ENCODE peak calls at places on chromosomes 13 and 19, in eight cellular contexts. Q is IMR-90; A is stimulated activated CD4-positive, alpha-beta T cell treated with anti-CD3 and anti-CD28 coated beads, Interleukin-4, amount 100 ng/mL, for 24 hours; Z is activated CD4-positive, alpha-beta T cell treated with anti-CD3 and anti-CD28 coated beads for 4 hours; X is DMS153; D is heart left ventricle; N is mesothelial cell of epicardium; G is HCEC 1CT. M is an unnamed sample.

GRCh38 chr19:35257113-35257461 is 8.3 kb downstream of the LSR start:
- DNase-seq in A (no peak), G (no peak), Q (no peak), Z (no peak), D (no peak), X (no peak), N (no peak), M (no peak)

GRCh38 chr19:46303702-46304397 is 7.0 kb downstream of the HIF3A start:
- DNase-seq in A (no peak), X (no peak), Q (no peak), N (peak), G (peak), D (peak), Z (peak), M (no peak)

GRCh38 chr13:82850644-82851043 is 1031.6 kb downstream of the SLITRK1 start:
- DNase-seq in A (no peak), Q (no peak), X (no peak), D (no peak), G (no peak), Z (no peak), N (no peak), M (no peak)

GRCh38 chr19:18650048-18650435 is 13.2 kb downstream of the KLHL26 start:
- DNase-seq in A (no peak), Z (no peak), N (no peak), D (peak), X (no peak), Q (peak), G (no peak), M (peak)

GRCh38 chr19:38190061-38190460 is 34.0 kb downstream of the DPF1 start:
- DNase-seq in Z (no peak), Q (no peak), G (no peak), X (no peak), A (peak), N (no peak), D (no peak), M (no peak)

GRCh38 chr19:1575323-1576241 is 7.5 kb upstream of the MEX3D start:
- DNase-seq in N (no peak), D (no peak), G (no peak), X (no peak), A (no peak), Z (no peak), Q (no peak), M (no peak)

GRCh38 chr13:30071890-30072817 is 221.7 kb upstream of the UBL3 start:
- DNase-seq in Q (no peak), Z (no peak), G (no peak), A (no peak), X (no peak), N (no peak), D (no peak), M (no peak)

GRCh38 chr13:112331675-112332074 is 44.5 kb upstream of the SPACA7 start:
- DNase-seq in A (no peak), N (no peak), D (no peak), Z (no peak), X (no peak), G (no peak), Q (no peak), M (no peak)

GRCh38 chr19:34350161-34350561 is 14.8 kb upstream of the GPI start:
- DNase-seq in Q (peak), G (peak), X (no peak), D (no peak), Z (peak), N (no peak), A (peak), M (no peak)

GRCh38 chr13:73913043-73913740 is 221.0 kb downstream of the KLF12 start:
- DNase-seq in N (no peak), X (no peak), A (no peak), G (peak), Q (peak), Z (no peak), D (no peak), M (peak)

GRCh38 chr13:35157143-35157755 is 215.2 kb downstream of the NBEA start:
- DNase-seq in G (peak), A (peak), D (no peak), X (peak), Q (peak), Z (peak), N (no peak), M (peak)

GRCh38 chr13:26664942-26665341 is 95.6 kb downstream of the GPR12 start:
- DNase-seq in Q (no peak), X (no peak), D (no peak), A (no peak), G (no peak), Z (no peak), N (no peak), M (no peak)

GRCh38 chr13:46629811-46630413 is 76.9 kb downstream of the LRCH1 start:
- DNase-seq in A (no peak), D (no peak), Q (no peak), G (no peak), X (no peak), Z (no peak), N (no peak), M (no peak)

GRCh38 chr19:53965091-53965490 is 2.4 kb downstream of the CACNG8 start:
- DNase-seq in D (no peak), A (no peak), Z (no peak), Q (no peak), X (no peak), N (no peak), G (no peak), M (no peak)

GRCh38 chr13:72025836-72026235 is 158.8 kb upstream of the DACH1 start:
- DNase-seq in G (no peak), Q (no peak), Z (no peak), X (no peak), A (no peak), D (no peak), N (no peak), M (no peak)

GRCh38 chr13:109400625-109401257 is 385.6 kb downstream of the IRS2 start:
- DNase-seq in X (no peak), Z (no peak), G (no peak), Q (no peak), A (no peak), N (no peak), D (no peak), M (no peak)

GRCh38 chr19:18419195-18419698 is at the start of gene SSBP4:
- DNase-seq in Q (peak), Z (peak), X (peak), D (peak), G (peak), N (peak), A (peak), M (peak)

GRCh38 chr13:104286566-104287290 is 1220.5 kb upstream of the SLC10A2 start:
- DNase-seq in X (no peak), Q (no peak), G (no peak), D (no peak), N (no peak), A (no peak), Z (no peak), M (no peak)

GRCh38 chr13:49517461-49517860 is 21.7 kb downstream of the PHF11 start:
- DNase-seq in N (no peak), A (no peak), Q (no peak), G (no peak), Z (no peak), X (no peak), D (no peak), M (no peak)

GRCh38 chr13:48317511-48317981 is 14.0 kb downstream of the RB1 start:
- DNase-seq in D (peak), A (no peak), Z (no peak), G (no peak), N (no peak), X (no peak), Q (no peak), M (no peak)

GRCh38 chr13:99198630-99199029 is 2.0 kb upstream of the UBAC2 start:
- DNase-seq in A (no peak), Z (no peak), D (no peak), N (no peak), X (no peak), G (no peak), Q (no peak), M (no peak)

GRCh38 chr19:8569066-8569761 is 8.0 kb downstream of the MYO1F start:
- DNase-seq in X (no peak), G (peak), N (no peak), Q (peak), A (peak), D (peak), Z (peak), M (peak)

GRCh38 chr19:20165971-20166592 is 932 bp upstream of the ZNF486 start:
- DNase-seq in D (no peak), X (no peak), N (no peak), G (no peak), Z (no peak), Q (no peak), A (no peak), M (no peak)

GRCh38 chr13:24215732-24216131 is 55.2 kb downstream of the SPATA13 start:
- DNase-seq in G (peak), A (no peak), Q (peak), Z (no peak), N (no peak), D (no peak), X (no peak), M (peak)

GRCh38 chr19:51552996-51553725 is 17.9 kb upstream of the ZNF175 start:
- DNase-seq in G (peak), Z (peak), A (peak), D (peak), N (peak), X (no peak), Q (peak), M (peak)

GRCh38 chr13:50682966-50683365 is 160.5 kb downstream of the DLEU7 start:
- DNase-seq in A (no peak), Q (no peak), X (no peak), N (no peak), Z (no peak), G (no peak), D (no peak), M (no peak)

GRCh38 chr19:18293642-18294466 is 12.4 kb upstream of the JUND start:
- DNase-seq in D (no peak), G (no peak), X (no peak), Q (no peak), A (no peak), N (no peak), Z (peak), M (no peak)

GRCh38 chr13:111854403-111854802 is 212.5 kb upstream of the SOX1 start:
- DNase-seq in Z (no peak), N (no peak), Q (no peak), X (peak), A (no peak), D (no peak), G (no peak), M (no peak)

GRCh38 chr13:76609643-76610042 is 276.6 kb downstream of the KCTD12 start:
- DNase-seq in N (no peak), Z (no peak), X (no peak), D (no peak), Q (no peak), G (no peak), A (no peak), M (no peak)

GRCh38 chr13:24802074-24802473 is 38.1 kb downstream of the RNF17 start:
- DNase-seq in X (no peak), N (no peak), Z (no peak), D (no peak), A (no peak), G (peak), Q (no peak), M (no peak)

GRCh38 chr13:32904271-32904670 is 112.0 kb upstream of the KL start:
- DNase-seq in D (no peak), G (no peak), N (no peak), Z (no peak), X (no peak), A (no peak), Q (no peak), M (peak)

GRCh38 chr19:33241091-33241529 is 15.5 kb upstream of the SLC7A10 start:
- DNase-seq in D (peak), Z (no peak), N (no peak), G (no peak), A (no peak), X (no peak), Q (no peak), M (no peak)

GRCh38 chr13:86282450-86282849 is 483.2 kb upstream of the SLITRK6 start:
- DNase-seq in X (no peak), Z (no peak), N (no peak), D (no peak), G (peak), Q (no peak), A (no peak), M (no peak)

GRCh38 chr13:107822006-107822405 is 393.3 kb downstream of the LIG4 start:
- DNase-seq in Q (no peak), X (no peak), A (no peak), D (no peak), G (no peak), Z (no peak), N (no peak), M (no peak)

M was measured in fibroblast of the aortic adventitia.